ENCODE peak calls at places on chromosomes 3 and 15, in five cellular contexts. P is stimulated activated CD4-positive, alpha-beta T cell treated with anti-CD3 and anti-CD28 coated beads, Interleukin-1b, Interleukin-23, amount 100 ng/mL, for 1 hour; R is CD4-positive, alpha-beta T cell; C is uterus; K is A172. S is an unnamed sample.

GRCh38 chr3:33074217-33075067 is 22.5 kb downstream of the GLB1 start:
- DNase-seq in P (no peak), R (peak), C (no peak), K (peak), S (peak)

GRCh38 chr15:33584797-33585196 is 274.0 kb downstream of the RYR3 start:
- DNase-seq in R (no peak), C (peak), K (peak), P (no peak), S (peak)

GRCh38 chr3:184395320-184395660 is 15.4 kb downstream of the CHRD start:
- DNase-seq in P (no peak), K (no peak), R (no peak), C (no peak), S (no peak)

GRCh38 chr15:40054746-40055575 is 16.0 kb upstream of the SRP14 start:
- DNase-seq in P (no peak), C (no peak), R (peak), K (peak), S (peak)

GRCh38 chr3:122727766-122728165 is 47.1 kb downstream of the PARP14 start:
- DNase-seq in R (no peak), P (no peak), C (no peak), K (no peak), S (no peak)

GRCh38 chr3:161401389-161401788 is 30.1 kb upstream of the SPTSSB start:
- DNase-seq in C (no peak), R (no peak), K (no peak), P (no peak), S (no peak)

GRCh38 chr15:22904736-22905135 is 66.3 kb downstream of the NIPA2 start:
- DNase-seq in P (no peak), C (no peak), R (no peak), K (no peak), S (no peak)

GRCh38 chr3:56357266-56357665 is 111.0 kb downstream of the ERC2 start:
- DNase-seq in C (no peak), K (no peak), P (no peak), R (no peak), S (no peak)

GRCh38 chr3:169479314-169479939 is 184.1 kb downstream of the MECOM start:
- DNase-seq in K (no peak), R (no peak), P (no peak), C (no peak), S (no peak)

GRCh38 chr3:155995525-155996370 is 124.6 kb upstream of the KCNAB1 start:
- DNase-seq in P (no peak), R (no peak), C (no peak), K (peak), S (peak)

GRCh38 chr15:88637841-88638625 is 783 bp upstream of the ISG20 start:
- DNase-seq in K (no peak), R (no peak), P (no peak), C (no peak), S (no peak)

GRCh38 chr3:177228601-177229190 is 31.4 kb upstream of the TBL1XR1 start:
- DNase-seq in K (no peak), C (no peak), P (no peak), R (no peak), S (no peak)

GRCh38 chr3:73786346-73786807 is 161.6 kb upstream of the PDZRN3 start:
- DNase-seq in R (no peak), C (peak), P (no peak), K (peak), S (peak)

GRCh38 chr3:37934631-37935289 is 55.8 kb upstream of the VILL start:
- DNase-seq in C (no peak), K (no peak), P (no peak), R (no peak), S (no peak)

GRCh38 chr15:90291679-90292356 is 26.3 kb downstream of the NGRN start:
- DNase-seq in C (no peak), P (no peak), R (no peak), K (peak), S (peak)

GRCh38 chr3:153290278-153291015 is 128.4 kb downstream of the RAP2B start:
- DNase-seq in C (no peak), P (no peak), K (peak), R (peak), S (peak)

S was measured in PC-3.